ENCODE peak calls at places on chromosome 19, in ten cellular contexts. E is AG09309; X is PC-9; A is CD8-positive, alpha-beta T cell; M is BE2C; K is activated B cell treated with CpG ODN at 0.5 μM for 24 hours; D is nephron progenitor cell; L is foreskin keratinocyte; G is AG10803; Z is dorsolateral prefrontal cortex. J is an unnamed sample.

GRCh38 chr19:35354898-35355297 is 3.4 kb upstream of the FFAR3 start:
- DNase-seq in A (no peak), D (no peak), E (no peak), K (no peak), X (no peak), G (no peak), Z (no peak), M (no peak), L (no peak), J (no peak)

GRCh38 chr19:32372726-32373613 is 27.6 kb downstream of the ZNF507 start:
- DNase-seq in L (no peak), Z (no peak), A (no peak), E (no peak), D (no peak), K (no peak), X (peak), G (peak), M (no peak), J (no peak)

GRCh38 chr19:53994811-53995210 is 3.4 kb downstream of the CACNG6 start:
- DNase-seq in X (no peak), A (no peak), D (no peak), K (no peak), M (no peak), E (no peak), L (no peak), G (no peak), Z (no peak), J (no peak)

GRCh38 chr19:47351545-47351944 is 2.4 kb downstream of the DHX34 start:
- DNase-seq in Z (peak), X (no peak), D (no peak), K (no peak), G (peak), M (peak), E (no peak), A (no peak), L (no peak), J (no peak)

GRCh38 chr19:30344446-30345425 is 27.4 kb upstream of the ZNF536 start:
- DNase-seq in Z (no peak), D (no peak), G (peak), X (no peak), E (no peak), A (no peak), L (no peak), K (no peak), M (peak), J (no peak)

GRCh38 chr19:10256551-10256950 is 4.5 kb downstream of the MRPL4 start:
- DNase-seq in D (no peak), M (no peak), G (no peak), X (no peak), Z (no peak), A (no peak), E (no peak), L (no peak), K (no peak), J (no peak)

GRCh38 chr19:47324502-47324901 is 7.5 kb upstream of the C5AR2 start:
- DNase-seq in Z (no peak), E (no peak), K (no peak), L (no peak), X (no peak), D (no peak), G (no peak), M (no peak), A (no peak), J (no peak)

GRCh38 chr19:46599716-46600392 is 1.3 kb upstream of the CALM3 start:
- DNase-seq in A (no peak), Z (no peak), X (no peak), L (peak), M (no peak), G (no peak), E (no peak), K (no peak), D (no peak), J (no peak)

GRCh38 chr19:54448037-54448773 is 794 bp upstream of the LENG8 start:
- DNase-seq in E (no peak), K (peak), G (peak), X (peak), M (peak), L (peak), A (peak), D (peak), Z (no peak), J (no peak)

GRCh38 chr19:46147791-46148288 is at the start of gene IGFL2:
- DNase-seq in G (no peak), M (no peak), K (no peak), D (no peak), X (no peak), L (peak), A (no peak), E (no peak), Z (no peak), J (no peak)

GRCh38 chr19:47310819-47311218 is 1.2 kb downstream of the C5AR1 start:
- DNase-seq in A (no peak), G (peak), M (peak), L (peak), K (no peak), D (no peak), E (no peak), Z (no peak), X (peak), J (no peak)

GRCh38 chr19:51258165-51258564 is 7.3 kb downstream of the SIGLECL1 start:
- DNase-seq in X (no peak), E (no peak), G (no peak), M (no peak), K (no peak), D (no peak), Z (no peak), L (no peak), A (no peak), J (no peak)

GRCh38 chr19:3443840-3444694 is 36.3 kb downstream of the SMIM24 start:
- DNase-seq in L (no peak), Z (no peak), D (peak), K (no peak), E (no peak), A (no peak), X (no peak), M (peak), G (no peak), J (no peak)

GRCh38 chr19:8643860-8644653 is 13.6 kb downstream of the NFILZ start:
- DNase-seq in G (no peak), E (no peak), K (no peak), A (no peak), X (no peak), L (no peak), D (no peak), M (no peak), Z (no peak), J (no peak)

GRCh38 chr19:8641908-8642547 is 11.6 kb downstream of the NFILZ start:
- DNase-seq in D (no peak), X (no peak), K (no peak), E (no peak), L (peak), Z (no peak), A (no peak), M (no peak), G (peak), J (no peak)

GRCh38 chr19:8639821-8640401 is 9.5 kb downstream of the NFILZ start:
- DNase-seq in E (no peak), D (no peak), A (no peak), X (no peak), K (no peak), Z (no peak), M (no peak), G (peak), L (no peak), J (no peak)

GRCh38 chr19:8640402-8641004 is 10.1 kb downstream of the NFILZ start:
- DNase-seq in G (peak), X (no peak), Z (no peak), K (no peak), A (no peak), E (no peak), D (no peak), L (no peak), M (no peak), J (no peak)

GRCh38 chr19:8641221-8641907 is 10.9 kb downstream of the NFILZ start:
- DNase-seq in A (no peak), M (no peak), L (no peak), G (no peak), X (no peak), E (no peak), D (no peak), K (no peak), Z (no peak), J (no peak)
- TF ChIP-seq CTCF in A (no peak), M (no peak), L (no peak), G (no peak), X (no peak), E (no peak), D (no peak), K (no peak), Z (no peak), J (no peak)

GRCh38 chr19:15479391-15480345 is at the start of gene PGLYRP2:
- DNase-seq in X (peak), L (no peak), K (no peak), G (no peak), E (no peak), D (no peak), M (no peak), Z (peak), A (no peak), J (no peak)
- TF ChIP-seq CTCF in X (peak), L (peak), K (no peak), G (no peak), E (no peak), D (no peak), M (peak), Z (no peak), A (no peak), J (no peak)

DNA sequence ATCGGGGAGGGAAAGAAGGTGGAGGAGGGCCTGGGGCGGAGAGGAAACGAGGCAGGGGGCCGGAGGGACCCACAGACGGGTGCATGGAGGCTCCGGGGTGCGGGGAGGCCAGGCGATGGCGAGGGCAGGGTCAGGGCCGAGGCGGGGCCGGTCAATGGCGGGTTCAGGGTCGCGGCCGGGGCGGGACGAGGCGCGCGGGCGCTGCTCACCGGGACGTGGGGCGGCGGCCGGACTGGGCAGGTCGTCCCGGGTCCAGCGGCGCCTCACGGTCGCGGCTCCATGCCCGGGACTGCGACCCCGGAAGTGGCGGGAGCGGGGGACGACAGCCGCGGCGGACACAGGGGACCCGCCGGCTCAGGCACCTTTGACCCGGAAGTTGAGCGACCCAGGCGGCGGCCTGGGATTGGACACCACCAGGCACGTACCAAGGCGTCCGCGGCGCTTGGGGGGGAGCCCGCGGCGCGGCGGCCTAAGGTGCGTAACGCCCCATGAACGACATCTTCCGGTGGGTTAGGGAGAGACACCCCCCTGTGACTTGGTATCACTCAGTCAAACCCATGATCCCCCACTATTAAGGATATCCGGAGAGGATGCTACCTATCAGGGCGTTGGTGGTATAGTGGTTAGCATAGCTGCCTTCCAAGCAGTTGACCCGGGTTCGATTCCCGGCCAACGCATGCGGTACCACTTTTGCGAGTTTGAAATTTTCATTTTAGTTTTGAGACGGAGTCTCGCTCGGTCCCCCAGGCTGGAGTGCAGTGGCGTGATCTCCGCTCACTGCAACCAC is at the start of gene DPP9:
- DNase-seq in Z (peak), G (peak), E (peak), L (peak), M (peak), A (peak), K (peak), X (peak), D (peak), J (peak)
- TF ChIP-seq CTCF in Z (peak), G (peak), E (peak), L (peak), M (peak), A (no peak), K (no peak), X (no peak), D (peak), J (peak)

GRCh38 chr19:42229263-42229854 is 9.2 kb downstream of the ZNF526 start:
- DNase-seq in X (no peak), Z (no peak), A (no peak), M (no peak), L (no peak), D (no peak), E (no peak), K (no peak), G (no peak), J (no peak)
- TF ChIP-seq CTCF in X (no peak), Z (no peak), A (no peak), M (no peak), L (no peak), D (no peak), E (no peak), K (no peak), G (no peak), J (no peak)

DNA sequence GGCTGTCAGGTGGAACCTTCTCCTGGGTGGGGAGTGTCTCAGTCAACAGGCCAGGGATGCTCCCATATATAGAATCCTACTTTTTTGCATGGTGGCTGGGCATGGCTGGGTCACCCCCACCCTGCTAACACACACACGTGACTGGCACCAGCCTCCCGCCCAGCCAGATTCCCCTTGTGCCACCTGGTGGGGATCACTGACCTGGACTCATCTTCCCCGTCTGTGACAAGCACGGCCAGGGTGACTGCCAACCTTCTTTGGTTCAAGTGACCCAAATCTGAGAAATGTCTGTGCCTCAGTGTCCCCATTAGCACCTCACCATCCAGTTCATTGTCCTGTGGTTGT is 1.0 kb downstream of the PKN1 start:
- DNase-seq in K (no peak), D (no peak), G (no peak), E (no peak), A (no peak), X (no peak), Z (no peak), M (no peak), L (no peak), J (no peak)
- TF ChIP-seq CTCF in K (no peak), D (no peak), G (no peak), E (no peak), A (no peak), X (no peak), Z (no peak), M (no peak), L (no peak), J (no peak)

GRCh38 chr19:39845621-39846175 is 481 bp downstream of the FBL start:
- DNase-seq in M (peak), A (no peak), Z (no peak), X (no peak), K (no peak), G (peak), L (peak), D (peak), E (no peak), J (no peak)
- TF ChIP-seq CTCF in M (no peak), A (no peak), Z (no peak), X (no peak), K (no peak), G (no peak), L (no peak), D (no peak), E (no peak), J (no peak)

GRCh38 chr19:1859319-1859718 is 4.1 kb downstream of the KLF16 start:
- DNase-seq in A (no peak), E (no peak), L (no peak), K (no peak), D (no peak), G (no peak), Z (no peak), M (no peak), X (no peak), J (no peak)
- TF ChIP-seq CTCF in A (no peak), E (no peak), L (no peak), K (no peak), D (no peak), G (no peak), Z (no peak), M (no peak), X (no peak), J (no peak)

DNA sequence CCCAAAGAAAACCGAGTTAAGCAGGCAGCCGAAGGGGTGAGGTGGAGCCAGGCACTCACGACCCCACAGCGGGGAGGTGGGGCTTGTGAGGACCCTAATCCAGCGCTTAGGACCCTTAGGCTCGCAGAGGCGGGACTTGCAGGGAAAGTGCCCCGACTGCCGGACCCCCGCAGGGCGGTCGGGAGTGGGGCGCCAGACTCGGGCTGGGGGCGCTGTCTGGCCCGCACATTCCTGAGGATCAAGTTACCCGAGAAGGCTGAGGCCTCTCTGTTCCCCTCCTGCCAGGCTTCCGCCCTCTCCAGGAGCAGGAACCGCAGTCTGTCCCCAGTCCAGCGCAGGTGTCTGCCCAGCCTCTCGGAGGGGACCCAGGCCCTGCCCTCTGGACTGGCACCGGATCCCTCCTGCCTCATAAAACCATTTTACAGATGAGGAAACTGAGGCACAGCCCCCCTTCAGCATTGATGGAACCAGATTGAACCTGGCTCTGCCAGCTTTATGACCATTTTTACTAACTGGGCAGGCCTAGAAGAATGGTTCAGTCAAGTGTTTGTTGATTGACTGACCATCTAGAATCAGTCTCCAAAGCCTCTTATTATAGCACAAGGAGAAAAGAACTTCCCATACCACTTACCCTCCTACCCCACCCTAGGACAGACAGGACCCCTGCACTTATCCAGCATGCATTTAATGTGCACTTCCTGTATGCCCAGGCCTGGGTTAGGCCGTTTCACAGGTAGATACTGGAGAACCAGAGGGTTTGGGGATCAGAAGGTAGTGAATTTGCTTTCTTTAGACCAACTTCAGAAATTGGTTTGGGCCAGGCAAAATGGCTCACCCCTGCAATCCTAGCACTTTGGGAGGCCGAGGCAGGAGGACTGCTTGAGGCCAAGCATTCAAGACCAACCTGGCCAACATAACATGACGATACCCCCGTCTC is 6.7 kb upstream of the JUND start:
- DNase-seq in A (no peak), D (peak), E (no peak), K (no peak), G (no peak), Z (no peak), M (no peak), X (no peak), L (no peak), J (no peak)
- TF ChIP-seq CTCF in A (no peak), D (no peak), E (no peak), K (no peak), G (no peak), Z (no peak), M (no peak), X (no peak), L (peak), J (peak)

J was measured in progenitor cell of endocrine pancreas.